ENCODE peak calls at places on chromosome 6, in five cellular contexts. E, V, C, P and L are unnamed samples.

GRCh38 chr6:29834564-29835436 is 7.2 kb downstream of the HLA-G start:
- DNase-seq in E (no peak), V (peak), C (no peak), P (peak), L (peak)

GRCh38 chr6:116969211-116969863 is 92.3 kb downstream of the RFX6 start:
- DNase-seq in E (peak), V (no peak), C (peak), P (peak), L (peak)

GRCh38 chr6:116876635-116877611 is at the start of gene RFX6:
- DNase-seq in E (no peak), V (no peak), C (no peak), P (peak), L (no peak)

GRCh38 chr6:38180586-38180985 is 361.1 kb downstream of the ZFAND3 start:
- DNase-seq in E (no peak), V (no peak), C (no peak), P (no peak), L (no peak)

GRCh38 chr6:132892929-132893771 is 78.8 kb downstream of the RPS12 start:
- DNase-seq in E (peak), V (no peak), C (no peak), P (no peak), L (no peak)

GRCh38 chr6:93366506-93366905 is 52.9 kb downstream of the EPHA7 start:
- DNase-seq in E (no peak), V (no peak), C (no peak), P (no peak), L (no peak)

GRCh38 chr6:157079277-157079676 is 244.0 kb downstream of the TMEM242 start:
- DNase-seq in E (no peak), V (no peak), C (no peak), P (no peak), L (no peak)

GRCh38 chr6:140609956-140610355 is 1235.5 kb upstream of the CITED2 start:
- DNase-seq in E (no peak), V (no peak), C (no peak), P (no peak), L (peak)

GRCh38 chr6:89254569-89254968 is 37.4 kb upstream of the GABRR1 start:
- DNase-seq in E (peak), V (no peak), C (no peak), P (no peak), L (no peak)

GRCh38 chr6:15945593-15946159 is 183.2 kb upstream of the MYLIP start:
- DNase-seq in E (no peak), V (no peak), C (no peak), P (no peak), L (peak)

GRCh38 chr6:79372757-79373156 is 138.3 kb upstream of the HMGN3 start:
- DNase-seq in E (no peak), V (no peak), C (no peak), P (no peak), L (no peak)

GRCh38 chr6:134596191-134596590 is 278.3 kb upstream of the SGK1 start:
- DNase-seq in E (no peak), V (no peak), C (no peak), P (no peak), L (no peak)

GRCh38 chr6:150579611-150580010 is 20.1 kb upstream of the PLEKHG1 start:
- DNase-seq in E (no peak), V (no peak), C (no peak), P (no peak), L (no peak)

GRCh38 chr6:156589281-156589680 is 187.9 kb upstream of the ARID1B start:
- DNase-seq in E (peak), V (no peak), C (peak), P (no peak), L (peak)

GRCh38 chr6:20377623-20378265 is 23.9 kb upstream of the E2F3 start:
- DNase-seq in E (peak), V (no peak), C (peak), P (no peak), L (peak)

GRCh38 chr6:132524639-132525038 is 11.7 kb upstream of the STX7 start:
- DNase-seq in E (no peak), V (no peak), C (no peak), P (no peak), L (no peak)

GRCh38 chr6:111478749-111479148 is 4.3 kb downstream of the REV3L start:
- DNase-seq in E (peak), V (no peak), C (peak), P (peak), L (peak)

GRCh38 chr6:75762063-75762462 is 13.0 kb downstream of the MYO6 start:
- DNase-seq in E (no peak), V (no peak), C (no peak), P (no peak), L (no peak)

GRCh38 chr6:104753251-104753650 is 106.5 kb downstream of the HACE1 start:
- DNase-seq in E (no peak), V (no peak), C (no peak), P (no peak), L (no peak)

GRCh38 chr6:33765368-33765767 is 18.7 kb upstream of the IP6K3 start:
- DNase-seq in E (no peak), V (no peak), C (no peak), P (no peak), L (no peak)

GRCh38 chr6:77341058-77341986 is 122.0 kb downstream of the HTR1B start:
- DNase-seq in E (no peak), V (no peak), C (no peak), P (no peak), L (peak)

GRCh38 chr6:113065606-113066005 is 718.5 kb downstream of the RFPL4B start:
- DNase-seq in E (no peak), V (no peak), C (no peak), P (no peak), L (no peak)

GRCh38 chr6:35318200-35318844 is 20.7 kb downstream of the DEF6 start:
- DNase-seq in E (peak), V (no peak), C (peak), P (peak), L (peak)

GRCh38 chr6:169725270-169726048 is 1.2 kb upstream of the PHF10 start:
- DNase-seq in E (no peak), V (no peak), C (peak), P (peak), L (peak)

GRCh38 chr6:36241728-36242127 is 28.1 kb upstream of the PNPLA1 start:
- DNase-seq in E (no peak), V (no peak), C (no peak), P (no peak), L (peak)

GRCh38 chr6:114879719-114880118 is 536.9 kb upstream of the HS3ST5 start:
- DNase-seq in E (no peak), V (no peak), C (no peak), P (no peak), L (no peak)

GRCh38 chr6:380234-381218 is 11.0 kb upstream of the IRF4 start:
- DNase-seq in E (no peak), V (no peak), C (no peak), P (no peak), L (no peak)

GRCh38 chr6:16121339-16121738 is 7.5 kb upstream of the MYLIP start:
- DNase-seq in E (no peak), V (no peak), C (no peak), P (peak), L (no peak)

GRCh38 chr6:157407637-157408036 is 26.6 kb downstream of the ZDHHC14 start:
- DNase-seq in E (no peak), V (no peak), C (no peak), P (no peak), L (no peak)

GRCh38 chr6:33416386-33417126 is 1.4 kb downstream of the CUTA start:
- DNase-seq in E (no peak), V (no peak), C (no peak), P (no peak), L (no peak)

GRCh38 chr6:170093276-170093657 is 197.6 kb downstream of the DLL1 start:
- DNase-seq in E (no peak), V (no peak), C (no peak), P (no peak), L (no peak)

GRCh38 chr6:31597006-31597405 is 4.2 kb upstream of the NCR3 start:
- DNase-seq in E (peak), V (no peak), C (peak), P (peak), L (no peak)

GRCh38 chr6:130625825-130626500 is 201.2 kb upstream of the SMLR1 start:
- DNase-seq in E (no peak), V (no peak), C (no peak), P (no peak), L (peak)

GRCh38 chr6:107789361-107789760 is 34.8 kb downstream of the SCML4 start:
- DNase-seq in E (no peak), V (no peak), C (no peak), P (no peak), L (no peak)

GRCh38 chr6:16654703-16655102 is 106.6 kb downstream of the ATXN1 start:
- DNase-seq in E (no peak), V (no peak), C (no peak), P (no peak), L (no peak)

GRCh38 chr6:26372308-26373144 is 7.5 kb downstream of the BTN3A2 start:
- DNase-seq in E (no peak), V (no peak), C (no peak), P (no peak), L (no peak)